ENCODE peak calls at places on chromosomes 11 and 22, in six cellular contexts. G is HEK293T; E is activated naive CD8-positive, alpha-beta T cell treated with anti-CD3 and anti-CD28 coated beads for 36 hours; W is GM20000; O is WTC11; Z is hypothalamus. X is an unnamed sample.

GRCh38 chr11:66003291-66003690 is 988 bp downstream of the BANF1 start:
- DNase-seq in W (peak), G (no peak), Z (no peak), E (no peak), O (no peak), X (no peak)

GRCh38 chr22:50730941-50731661 is 6.9 kb upstream of the ACR start:
- DNase-seq in O (peak), W (no peak), G (no peak), E (no peak), Z (no peak), X (no peak)

GRCh38 chr11:75775056-75775455 is 6.5 kb downstream of the DGAT2 start:
- DNase-seq in E (no peak), Z (no peak), W (no peak), O (peak), G (no peak), X (no peak)

GRCh38 chr22:43526117-43526655 is 114.4 kb downstream of the MPPED1 start:
- DNase-seq in Z (no peak), W (no peak), G (no peak), O (no peak), E (no peak), X (no peak)

GRCh38 chr11:33027846-33028536 is 11.4 kb upstream of the TCP11L1 start:
- DNase-seq in G (no peak), O (no peak), E (no peak), Z (no peak), W (no peak), X (no peak)

GRCh38 chr22:46007003-46007847 is 30.3 kb upstream of the WNT7B start:
- DNase-seq in O (no peak), Z (no peak), G (no peak), E (peak), W (no peak), X (no peak)

GRCh38 chr11:119876841-119877240 is 147.8 kb upstream of the NECTIN1 start:
- DNase-seq in E (no peak), O (no peak), G (no peak), Z (no peak), W (no peak), X (no peak)

GRCh38 chr11:17780668-17781067 is 46.1 kb downstream of the KCNC1 start:
- DNase-seq in O (no peak), Z (no peak), G (no peak), W (no peak), E (no peak), X (no peak)